ENCODE peak calls at places on chromosomes 11 and 22, in four cellular contexts. Z is spleen, J is astrocyte, D is choroid plexus epithelial cell. I is an unnamed sample.

GRCh38 chr22:46328066-46328465 is 7.4 kb upstream of the TRMU start:
- DNase-seq in D (no peak), J (no peak), Z (peak), I (no peak)

GRCh38 chr11:60923326-60923725 is 934 bp upstream of the TMEM132A start:
- DNase-seq in D (no peak), Z (no peak), J (no peak), I (no peak)

GRCh38 chr22:37818397-37819099 is 4.6 kb upstream of the GALR3 start:
- DNase-seq in Z (peak), J (peak), D (peak), I (no peak)

GRCh38 chr11:71447791-71448256 is 369 bp downstream of the DHCR7 start:
- DNase-seq in D (no peak), Z (peak), J (no peak), I (no peak)

GRCh38 chr11:10400856-10401255 is 54.2 kb upstream of the AMPD3 start:
- DNase-seq in Z (no peak), J (no peak), D (peak), I (no peak)

GRCh38 chr11:129728571-129728970 is 87.1 kb upstream of the TMEM45B start:
- DNase-seq in J (no peak), Z (no peak), D (no peak), I (peak)

GRCh38 chr11:8016396-8016949 is 29.3 kb downstream of the EIF3F start:
- DNase-seq in Z (no peak), D (no peak), J (no peak), I (no peak)

GRCh38 chr11:37849731-37850130 is 1251.7 kb upstream of the RAG2 start:
- DNase-seq in D (peak), J (no peak), Z (no peak), I (no peak)

GRCh38 chr22:25930710-25931353 is 188.8 kb downstream of the MYO18B start:
- DNase-seq in D (no peak), J (no peak), Z (no peak), I (no peak)

GRCh38 chr22:45452565-45453449 is 39.3 kb downstream of the RIBC2 start:
- DNase-seq in D (no peak), Z (no peak), J (peak), I (no peak)

GRCh38 chr11:123300874-123301695 is 106.0 kb upstream of the CLMP start:
- DNase-seq in D (peak), Z (no peak), J (peak), I (peak)

GRCh38 chr11:94665116-94665659 is 98.0 kb downstream of the PIWIL4 start:
- DNase-seq in Z (no peak), J (no peak), D (no peak), I (no peak)

GRCh38 chr11:86416494-86416893 is 41.8 kb downstream of the CCDC81 start:
- DNase-seq in D (peak), J (no peak), Z (no peak), I (no peak)

GRCh38 chr11:18203723-18204122 is 31.1 kb downstream of the MRGPRX4 start:
- DNase-seq in Z (no peak), D (peak), J (no peak), I (peak)

GRCh38 chr22:28630185-28630580 is 49.5 kb downstream of the TTC28 start:
- DNase-seq in J (no peak), D (no peak), Z (no peak), I (no peak)

DNA sequence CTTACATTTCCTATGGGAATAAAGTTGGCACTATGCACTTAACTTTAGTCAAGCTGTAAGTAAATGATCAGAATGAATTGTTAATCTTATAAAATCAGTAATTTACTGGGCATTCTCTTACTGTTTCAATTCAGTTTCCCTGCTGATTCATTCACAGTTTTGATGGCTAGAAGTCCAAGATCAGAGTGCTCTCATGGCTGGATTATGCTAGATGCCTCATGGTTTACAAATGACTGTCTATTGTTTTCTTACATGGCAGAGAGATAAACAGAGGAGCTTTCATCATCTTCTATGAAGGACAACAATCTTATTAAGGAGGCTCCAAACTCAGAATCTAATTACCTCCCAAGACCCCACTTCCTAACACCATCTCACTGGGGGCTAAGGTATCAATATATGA is 135.1 kb upstream of the CARD18 start:
- DNase-seq in Z (no peak), D (peak), J (no peak), I (no peak)
- TF ChIP-seq CTCF in Z (no peak), D (no peak), J (no peak), I (no peak)

GRCh38 chr22:31995046-31995445 is 48.0 kb upstream of the SLC5A1 start:
- DNase-seq in D (peak), J (no peak), Z (no peak), I (no peak)
- TF ChIP-seq CTCF in D (peak), J (peak), Z (no peak), I (peak)

DNA sequence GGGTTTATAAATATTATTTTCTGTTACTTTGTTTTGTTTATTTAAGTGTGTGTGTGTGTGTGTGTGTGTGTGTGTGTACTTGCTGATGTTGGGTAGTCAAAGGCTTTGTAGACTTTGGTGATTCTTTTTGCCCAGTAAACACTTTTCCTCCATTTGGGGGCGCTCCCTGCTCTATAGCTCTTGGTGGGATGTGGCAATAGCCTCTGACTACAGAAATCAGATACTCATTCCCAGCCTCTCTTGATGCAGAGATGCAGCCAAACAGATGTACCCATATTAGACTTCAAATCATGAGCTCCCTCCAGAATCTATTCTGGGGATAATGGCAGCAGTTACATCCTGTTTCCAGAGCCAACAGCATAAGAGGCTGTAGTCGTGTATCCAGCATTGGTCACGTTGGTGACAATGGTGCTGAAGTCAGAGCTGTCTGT is 33.4 kb upstream of the APOL5 start:
- DNase-seq in J (no peak), Z (no peak), D (peak), I (peak)
- TF ChIP-seq CTCF in J (no peak), Z (no peak), D (peak), I (no peak)

GRCh38 chr11:70128435-70128906 is 50.4 kb downstream of the ANO1 start:
- DNase-seq in J (no peak), D (peak), Z (no peak), I (peak)
- TF ChIP-seq CTCF in J (no peak), D (peak), Z (no peak), I (no peak)

GRCh38 chr22:31947296-31947695 is 3.0 kb downstream of the YWHAH start:
- DNase-seq in Z (no peak), J (no peak), D (peak), I (peak)
- TF ChIP-seq CTCF in Z (peak), J (peak), D (peak), I (peak)

GRCh38 chr11:121648306-121648705 is 195.5 kb upstream of the SORL1-AS1 start:
- DNase-seq in D (no peak), J (no peak), Z (no peak), I (no peak)
- TF ChIP-seq CTCF in D (peak), J (no peak), Z (no peak), I (no peak)

GRCh38 chr22:40856513-40857308 is at the start of the genes ST13 and XPNPEP3:
- DNase-seq in J (peak), D (peak), Z (peak), I (peak)
- TF ChIP-seq CTCF in J (no peak), D (peak), Z (peak), I (no peak)

DNA sequence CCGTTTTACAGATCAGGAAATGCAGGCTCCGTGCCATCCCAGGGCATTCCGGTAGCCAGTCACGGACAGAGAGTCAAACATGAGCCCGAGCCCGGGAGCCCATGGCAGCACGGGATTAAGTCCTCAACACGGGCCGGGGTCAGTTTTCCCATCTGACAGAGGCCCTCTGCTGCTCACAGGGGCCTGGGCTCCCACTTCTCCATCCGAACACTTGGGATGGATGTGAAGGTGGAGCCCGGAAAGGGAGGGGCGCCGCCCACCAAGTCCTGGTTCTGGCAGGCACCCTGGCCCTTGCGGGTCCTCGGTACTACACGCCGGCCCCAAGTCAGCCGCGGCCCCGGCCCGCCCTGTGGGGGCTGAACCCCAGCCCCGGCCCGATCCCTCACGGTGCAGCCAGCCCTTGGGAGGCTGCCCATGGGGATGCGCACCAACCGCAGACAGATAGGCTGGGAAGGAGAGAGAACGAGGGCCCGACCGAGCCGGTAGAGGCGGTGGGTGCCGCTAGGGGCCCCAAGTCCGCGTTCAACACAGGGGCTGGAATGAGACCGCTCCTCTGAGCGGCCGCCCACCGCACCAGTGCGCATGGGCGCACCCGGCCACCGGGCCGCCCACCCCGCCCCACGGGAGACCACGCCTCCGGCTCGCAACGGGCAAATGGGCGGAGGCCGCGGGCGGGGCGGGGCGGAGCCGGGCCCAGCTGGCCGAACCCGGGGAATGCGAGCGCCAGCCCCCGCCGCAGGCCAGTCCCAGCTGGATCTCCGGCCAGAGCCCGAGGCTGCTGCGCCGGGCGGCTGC is at the start of gene CAPN5:
- DNase-seq in J (peak), Z (peak), D (peak), I (peak)
- TF ChIP-seq CTCF in J (peak), Z (peak), D (peak), I (no peak)

GRCh38 chr22:31142285-31142684 is 2.0 kb upstream of the PLA2G3 start:
- DNase-seq in D (no peak), J (no peak), Z (no peak), I (no peak)

GRCh38 chr22:31144223-31144622 is 3.9 kb upstream of the PLA2G3 start:
- DNase-seq in D (no peak), J (peak), Z (no peak), I (peak)

GRCh38 chr22:31143038-31143437 is 2.7 kb upstream of the PLA2G3 start:
- DNase-seq in D (no peak), J (no peak), Z (no peak), I (no peak)

GRCh38 chr22:31141551-31141950 is 1.2 kb upstream of the PLA2G3 start:
- DNase-seq in J (no peak), D (no peak), Z (no peak), I (no peak)

DNA sequence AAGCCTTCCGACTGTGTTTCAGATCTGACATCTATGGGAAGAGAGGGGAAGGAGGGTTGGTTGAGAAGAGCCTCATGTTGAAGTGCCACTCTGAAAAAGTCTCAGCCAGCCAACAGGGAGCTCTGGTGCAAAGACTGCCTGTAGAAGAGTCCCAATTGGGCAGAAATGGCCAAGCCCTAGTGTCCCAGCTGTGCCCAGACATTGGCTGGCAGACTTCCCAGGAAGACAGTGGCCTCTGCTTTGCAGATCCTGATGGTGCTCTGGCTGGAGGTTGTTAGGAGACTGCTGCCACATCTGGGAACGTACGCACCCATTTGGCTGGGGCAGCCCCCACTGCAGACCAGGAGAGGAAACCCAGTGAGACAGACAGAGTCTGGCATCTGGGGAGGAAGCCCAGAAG is 3.2 kb upstream of the PLA2G3 start:
- DNase-seq in J (no peak), Z (no peak), D (no peak), I (no peak)
- TF ChIP-seq CTCF in J (no peak), Z (no peak), D (no peak), I (no peak)

GRCh38 chr11:96241351-96241841 is 101.6 kb downstream of the MAML2 start:
- DNase-seq in D (no peak), J (no peak), Z (no peak), I (no peak)
- TF ChIP-seq CTCF in D (peak), J (no peak), Z (no peak), I (peak)

I was measured in MCF 10A.